ENCODE peak calls at places on chromosomes 11 and 22, in seven cellular contexts. M is uterus; B is Calu3; Q is fibroblast of pulmonary artery; C is activated CD8-positive, alpha-beta T cell treated with anti-CD3 and anti-CD28 coated beads for 36 hours; S is BE2C; D is heart right ventricle. L is an unnamed sample.
A peak's percentile ranks its signal among the peaks of the same experiment; 100 is the strongest.

GRCh38 chr11:59787816-59788215 is 22.8 kb downstream of the MRPL16 start:
- DNase-seq in M (no peak), B (no peak), Q (peak; percentile 90), C (no peak), S (no peak), D (no peak), L (no peak)

GRCh38 chr11:114291847-114292680 is 4.1 kb upstream of the NNMT start:
- DNase-seq in M (no peak), B (no peak), Q (peak; percentile 93), C (no peak), S (no peak), D (no peak), L (no peak)

GRCh38 chr11:83852775-83853442 is 566.7 kb upstream of the CCDC90B start:
- DNase-seq in M (no peak), B (no peak), Q (no peak), C (no peak), S (no peak), D (no peak), L (no peak)

GRCh38 chr22:19731736-19732135 is 8.4 kb downstream of the GP1BB start:
- DNase-seq in M (no peak), B (no peak), Q (no peak), C (no peak), S (no peak), D (no peak), L (no peak)

GRCh38 chr11:12109591-12110196 is 696 bp upstream of the MICAL2 start:
- DNase-seq in M (no peak), B (no peak), Q (no peak), C (peak; percentile 72), S (no peak), D (no peak), L (no peak)

GRCh38 chr11:79594839-79595238 is 154.0 kb upstream of the TENM4 start:
- DNase-seq in M (no peak), B (no peak), Q (no peak), C (no peak), S (no peak), D (no peak), L (peak; percentile 50)

GRCh38 chr11:96136623-96137313 is 206.2 kb downstream of the MAML2 start:
- DNase-seq in M (no peak), B (no peak), Q (peak; percentile 41), C (no peak), S (no peak), D (no peak), L (no peak)

GRCh38 chr11:125348704-125349635 is 147.1 kb downstream of the FEZ1 start:
- DNase-seq in M (peak; percentile 73), B (peak; percentile 60), Q (peak; percentile 35), C (peak; percentile 54), S (peak; percentile 68), D (peak; percentile 65), L (peak; percentile 91)

GRCh38 chr11:75896843-75897419 is 81.9 kb downstream of the UVRAG start:
- DNase-seq in M (no peak), B (no peak), Q (peak; percentile 68), C (no peak), S (no peak), D (no peak), L (no peak)

GRCh38 chr11:80727315-80727714 is 1286.5 kb upstream of the TENM4 start:
- DNase-seq in M (no peak), B (peak; percentile 24), Q (peak; percentile 29), C (no peak), S (no peak), D (no peak), L (peak; percentile 19)

GRCh38 chr11:23359297-23359696 is 499.0 kb upstream of the CCDC179 start:
- DNase-seq in M (no peak), B (no peak), Q (peak; percentile 83), C (no peak), S (peak; percentile 15), D (no peak), L (no peak)

GRCh38 chr11:6931146-6931713 is 5.0 kb downstream of the ZNF215 start:
- DNase-seq in M (no peak), B (no peak), Q (peak; percentile 68), C (no peak), S (no peak), D (no peak), L (no peak)

GRCh38 chr11:79325851-79326250 is 115.0 kb downstream of the TENM4 start:
- DNase-seq in M (no peak), B (no peak), Q (no peak), C (no peak), S (no peak), D (no peak), L (no peak)

GRCh38 chr11:65224939-65225283 is 36.9 kb upstream of the POLA2 start:
- DNase-seq in M (peak; percentile 49), B (peak; percentile 27), Q (peak; percentile 74), C (no peak), S (no peak), D (no peak), L (no peak)

GRCh38 chr22:19559956-19560355 is 35.7 kb upstream of the CLDN5 start:
- DNase-seq in M (no peak), B (no peak), Q (no peak), C (no peak), S (no peak), D (no peak), L (no peak)

GRCh38 chr11:78384231-78384630 is 33.4 kb downstream of the GAB2 start:
- DNase-seq in M (no peak), B (no peak), Q (no peak), C (no peak), S (no peak), D (no peak), L (no peak)

GRCh38 chr22:39818050-39818449 is 75.5 kb downstream of the ENTHD1 start:
- DNase-seq in M (no peak), B (no peak), Q (no peak), C (no peak), S (no peak), D (no peak), L (no peak)

GRCh38 chr11:15770798-15771414 is 585.4 kb downstream of the SOX6 start:
- DNase-seq in M (no peak), B (peak; percentile 61), Q (peak; percentile 62), C (peak; percentile 43), S (peak; percentile 45), D (no peak), L (peak; percentile 59)

GRCh38 chr11:130706572-130706971 is 209.7 kb downstream of the SNX19 start:
- DNase-seq in M (no peak), B (no peak), Q (peak; percentile 12), C (no peak), S (no peak), D (no peak), L (no peak)

GRCh38 chr11:22787565-22788162 is 41.9 kb downstream of the SVIP start:
- DNase-seq in M (no peak), B (peak; percentile 33), Q (peak; percentile 78), C (peak; percentile 41), S (peak; percentile 17), D (no peak), L (peak; percentile 24)

GRCh38 chr22:28710112-28710888 is 30.7 kb upstream of the TTC28 start:
- DNase-seq in M (no peak), B (no peak), Q (peak; percentile 86), C (no peak), S (no peak), D (no peak), L (no peak)

GRCh38 chr22:29269731-29270474 is 1.8 kb downstream of the EWSR1 start:
- DNase-seq in M (no peak), B (no peak), Q (no peak), C (peak; percentile 18), S (no peak), D (no peak), L (no peak)

GRCh38 chr22:24685804-24686203 is 82.8 kb downstream of the GGT1 start:
- DNase-seq in M (no peak), B (no peak), Q (peak; percentile 22), C (no peak), S (peak; percentile 55), D (peak; percentile 57), L (no peak)

GRCh38 chr11:115678942-115679341 is 174.7 kb upstream of the CADM1 start:
- DNase-seq in M (no peak), B (no peak), Q (no peak), C (no peak), S (peak; percentile 77), D (peak; percentile 33), L (no peak)

GRCh38 chr22:36383110-36383581 is 4.6 kb downstream of the MYH9 start:
- DNase-seq in M (no peak), B (peak; percentile 50), Q (peak; percentile 59), C (peak; percentile 86), S (no peak), D (no peak), L (no peak)

GRCh38 chr11:70944636-70945035 is 307.7 kb downstream of the SHANK2 start:
- DNase-seq in M (no peak), B (no peak), Q (no peak), C (no peak), S (no peak), D (no peak), L (no peak)
- TF ChIP-seq CTCF in M (no peak), B (no peak), Q (no peak), C (peak; percentile 26), S (peak; percentile 44), D (no peak), L (peak; percentile 41)

GRCh38 chr11:61827573-61828378 is at the start of gene FADS2:
- DNase-seq in M (peak; percentile 95), B (peak; percentile 50), Q (peak; percentile 97), C (peak; percentile 94), S (peak; percentile 93), D (peak; percentile 93), L (peak; percentile 97)
- TF ChIP-seq CTCF in M (peak; percentile 21), B (no peak), Q (no peak), C (no peak), S (no peak), D (no peak), L (no peak)

DNA sequence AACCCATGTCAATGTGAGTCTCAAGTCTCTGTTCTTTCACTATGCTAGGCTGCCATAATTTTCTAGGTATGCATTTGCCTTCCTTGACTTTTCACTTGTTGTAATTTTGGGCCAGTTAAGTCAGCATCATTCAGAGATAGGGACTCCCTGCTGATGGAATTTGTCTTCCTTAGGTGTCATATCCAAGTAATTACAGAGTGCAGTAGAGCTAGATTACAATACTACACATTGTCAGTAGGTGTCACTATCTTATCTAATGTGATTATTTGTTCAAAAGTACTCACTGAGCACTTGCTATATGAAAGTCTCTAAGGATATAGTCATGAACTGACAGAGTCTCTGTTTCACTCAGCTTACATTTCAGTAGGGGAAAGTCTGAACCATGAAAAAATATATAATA is 25.0 kb upstream of the SYN3 start:
- DNase-seq in M (no peak), B (no peak), Q (no peak), C (no peak), S (no peak), D (no peak), L (no peak)
- TF ChIP-seq CTCF in M (no peak), B (no peak), Q (no peak), C (peak; percentile 16), S (peak; percentile 4), D (no peak), L (no peak)

GRCh38 chr11:46075168-46075567 is 46.1 kb downstream of the PHF21A start:
- DNase-seq in M (no peak), B (peak; percentile 7), Q (peak; percentile 73), C (no peak), S (no peak), D (no peak), L (no peak)

GRCh38 chr11:46079662-46080061 is 41.6 kb downstream of the PHF21A start:
- DNase-seq in M (no peak), B (no peak), Q (no peak), C (no peak), S (no peak), D (no peak), L (no peak)

GRCh38 chr11:46072172-46072964 is 48.9 kb downstream of the PHF21A start:
- DNase-seq in M (no peak), B (no peak), Q (peak; percentile 25), C (no peak), S (no peak), D (no peak), L (no peak)

GRCh38 chr11:46073632-46074031 is 47.6 kb downstream of the PHF21A start:
- DNase-seq in M (no peak), B (no peak), Q (no peak), C (no peak), S (no peak), D (no peak), L (no peak)

GRCh38 chr11:46075928-46076327 is 45.3 kb downstream of the PHF21A start:
- DNase-seq in M (no peak), B (peak; percentile 1), Q (no peak), C (no peak), S (no peak), D (no peak), L (no peak)
- TF ChIP-seq CTCF in M (no peak), B (no peak), Q (peak; percentile 33), C (no peak), S (peak; percentile 18), D (no peak), L (no peak)

L was measured in glutamatergic neuron.